ENCODE peak calls at places on chromosomes 12 and 14, in six cellular contexts. Q is HepG2, E is SK-N-SH, U is GM12878, F is H1, W is K562. Z is an unnamed sample.

GRCh38 chr14:23359167-23359626 is 5.8 kb downstream of the EFS start:
- DNase-seq in Q (no peak), E (no peak), U (no peak), F (no peak), W (no peak), Z (no peak)

GRCh38 chr12:120688527-120689071 is 1.6 kb downstream of the MLEC start:
- DNase-seq in Q (no peak), E (no peak), U (no peak), F (no peak), W (no peak), Z (no peak)

GRCh38 chr12:14417717-14418116 is 52.2 kb downstream of the ATF7IP start:
- DNase-seq in Q (peak), E (peak), U (no peak), F (peak), W (peak), Z (peak)

GRCh38 chr12:46964496-46965098 is 114.8 kb upstream of the PCED1B start:
- DNase-seq in Q (no peak), E (no peak), U (no peak), F (no peak), W (no peak), Z (peak)

GRCh38 chr14:21044106-21044618 is 2.0 kb downstream of the RNASE7 start:
- DNase-seq in Q (peak), E (peak), U (no peak), F (no peak), W (no peak), Z (no peak)

GRCh38 chr14:60327447-60328331 is 78.7 kb downstream of the PPM1A start:
- DNase-seq in Q (no peak), E (peak), U (peak), F (peak), W (no peak), Z (peak)

GRCh38 chr14:35900741-35901140 is 74.6 kb downstream of the BRMS1L start:
- DNase-seq in Q (no peak), E (no peak), U (no peak), F (no peak), W (no peak), Z (no peak)

GRCh38 chr14:92495041-92495440 is 18.5 kb upstream of the RIN3 start:
- DNase-seq in Q (no peak), E (no peak), U (no peak), F (no peak), W (no peak), Z (peak)

GRCh38 chr12:16622315-16622714 is 16.4 kb upstream of the LMO3 start:
- DNase-seq in Q (no peak), E (no peak), U (no peak), F (no peak), W (no peak), Z (no peak)

GRCh38 chr12:121538699-121539061 is 42.1 kb downstream of the KDM2B start:
- DNase-seq in Q (peak), E (no peak), U (no peak), F (no peak), W (peak), Z (peak)

GRCh38 chr12:108119126-108119973 is 9.7 kb upstream of the WSCD2 start:
- DNase-seq in Q (no peak), E (no peak), U (no peak), F (no peak), W (peak), Z (no peak)
- H3K27ac ChIP-seq in Q (no peak), E (no peak), U (no peak), F (no peak), W (peak), Z (no peak)

GRCh38 chr12:92186038-92186470 is 40.4 kb upstream of the BTG1 start:
- DNase-seq in Q (no peak), E (no peak), U (no peak), F (no peak), W (no peak), Z (no peak)

GRCh38 chr12:92188517-92189188 is 43.0 kb upstream of the BTG1 start:
- DNase-seq in Q (no peak), E (no peak), U (no peak), F (no peak), W (no peak), Z (no peak)

GRCh38 chr12:92183575-92183974 is 37.9 kb upstream of the BTG1 start:
- DNase-seq in Q (no peak), E (peak), U (no peak), F (no peak), W (no peak), Z (no peak)

GRCh38 chr12:92185052-92185451 is 39.4 kb upstream of the BTG1 start:
- DNase-seq in Q (no peak), E (no peak), U (peak), F (no peak), W (no peak), Z (no peak)
- H3K9ac ChIP-seq in Q (no peak), E (no peak), U (no peak), F (no peak), W (no peak), Z (no peak)

GRCh38 chr14:64826333-64826732 is 53.4 kb downstream of the SPTB start:
- DNase-seq in Q (no peak), E (no peak), U (no peak), F (no peak), W (no peak), Z (peak)
- TF ChIP-seq USF2 in Q (no peak), E (no peak), U (no peak), F (no peak), W (no peak), Z (no peak)

DNA sequence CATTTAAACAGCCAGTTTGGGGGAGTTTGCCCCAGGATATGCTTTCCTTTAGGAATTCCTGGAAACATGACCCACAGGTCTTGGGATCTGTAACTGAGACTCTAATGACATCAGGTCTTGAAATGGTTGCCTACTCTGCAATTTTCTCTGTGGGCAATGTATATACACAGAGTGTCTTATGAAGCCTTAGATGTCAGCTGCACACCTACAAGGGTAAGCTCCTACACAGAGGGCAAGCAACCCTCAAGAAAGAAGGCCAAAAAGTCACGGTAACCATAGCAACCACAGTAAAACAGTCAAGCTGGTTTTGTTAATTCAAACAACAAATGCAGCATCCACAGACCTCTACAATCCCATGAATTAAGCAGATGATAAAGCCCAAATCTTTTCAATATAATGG is 293.0 kb downstream of the SSPN start:
- DNase-seq in Q (no peak), E (no peak), U (no peak), F (no peak), W (no peak), Z (no peak)
- H3K27ac ChIP-seq in Q (no peak), E (no peak), U (no peak), F (no peak), W (no peak), Z (no peak)

DNA sequence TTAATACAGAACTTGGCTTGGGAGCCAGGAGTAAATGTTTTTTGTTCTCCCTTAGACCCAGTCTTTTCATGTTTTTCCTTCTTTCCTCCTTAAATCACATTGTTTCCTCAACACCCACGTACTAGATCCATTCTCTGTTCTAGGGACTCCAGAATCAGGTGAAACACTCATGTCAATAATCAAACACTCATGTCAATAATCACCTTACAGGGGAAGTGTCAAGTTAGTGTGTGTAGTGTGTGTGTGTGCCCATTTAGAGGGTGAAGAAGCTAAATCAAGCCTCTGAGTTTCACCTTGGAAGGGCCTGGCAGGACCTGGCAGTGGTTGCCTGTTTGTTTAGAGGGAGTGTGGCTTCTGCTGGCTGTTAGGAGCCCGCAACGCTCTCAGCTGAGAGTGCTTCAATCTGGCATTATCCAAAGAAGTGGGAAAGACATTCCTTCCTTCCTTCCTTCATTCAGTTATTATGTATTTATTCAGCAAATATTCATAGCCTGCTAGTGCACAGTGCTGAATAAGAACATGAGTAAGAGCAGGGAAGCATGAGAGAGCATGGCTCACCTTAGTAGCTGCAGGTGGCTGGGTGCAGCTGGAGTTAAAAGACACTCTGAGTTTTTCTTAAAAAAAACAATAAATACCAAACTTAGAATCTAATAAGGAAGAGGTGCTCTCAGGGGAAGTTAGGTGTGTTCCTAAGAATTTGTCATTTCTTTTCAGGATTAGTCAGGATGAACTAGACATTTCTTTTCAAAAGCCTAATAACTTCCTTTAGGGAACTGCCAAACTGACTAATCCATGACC is 17.6 kb upstream of the EID3 start:
- DNase-seq in Q (no peak), E (no peak), U (no peak), F (no peak), W (no peak), Z (peak)
- H3K9ac ChIP-seq in Q (peak), E (peak), U (peak), F (no peak), W (peak), Z (peak)

DNA sequence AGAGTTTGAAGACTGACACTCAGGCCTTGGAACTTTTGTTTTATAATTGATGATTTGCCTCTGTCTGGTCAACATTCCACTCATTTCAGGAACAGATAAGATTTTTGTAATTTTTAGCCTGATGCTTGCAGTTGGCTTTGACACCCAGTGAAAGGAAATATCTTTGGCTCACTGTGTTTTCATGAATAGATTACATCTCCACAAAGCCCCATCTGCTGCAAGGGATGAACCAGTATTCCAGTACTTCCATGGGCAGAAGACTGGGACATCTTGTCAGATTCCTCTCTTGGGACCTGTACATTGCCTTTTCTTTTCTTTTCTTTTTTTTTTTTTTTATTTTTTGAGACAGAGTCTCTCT is 28.4 kb downstream of the GSG1 start:
- DNase-seq in Q (no peak), E (no peak), U (no peak), F (no peak), W (no peak), Z (peak)
- TF ChIP-seq USF2 in Q (no peak), E (no peak), U (no peak), F (no peak), W (no peak), Z (no peak)